ENCODE peak calls at places on chromosomes 2 and 18, in eight cellular contexts. One of them, this sample, is unnamed.

GRCh38 chr2:72914226-72915075 is 2.9 kb upstream of the EMX1 start:
- DNase-seq in PC-9: no peak
- DNase-seq in tibial nerve: no peak
- DNase-seq in heart left ventricle: no peak
- DNase-seq in hepatocyte: peak
- DNase-seq in left lung: no peak
- DNase-seq in left ventricle myocardium inferior: no peak
- DNase-seq in WERI-Rb-1: no peak
- DNase-seq in this sample: no peak

GRCh38 chr2:139495851-139496250 is 715.7 kb upstream of the NXPH2 start:
- DNase-seq in tibial nerve: no peak
- DNase-seq in PC-9: no peak
- DNase-seq in heart left ventricle: no peak
- DNase-seq in left lung: no peak
- DNase-seq in WERI-Rb-1: no peak
- DNase-seq in hepatocyte: no peak
- DNase-seq in left ventricle myocardium inferior: no peak
- DNase-seq in this sample: no peak

GRCh38 chr18:46642561-46642960 is 14.5 kb downstream of the LOXHD1 start:
- DNase-seq in hepatocyte: no peak
- DNase-seq in heart left ventricle: no peak
- DNase-seq in left lung: no peak
- DNase-seq in PC-9: no peak
- DNase-seq in left ventricle myocardium inferior: no peak
- DNase-seq in WERI-Rb-1: no peak
- DNase-seq in tibial nerve: no peak
- DNase-seq in this sample: no peak

GRCh38 chr2:212831671-212832199 is 293.1 kb upstream of the ERBB4 start:
- DNase-seq in tibial nerve: no peak
- DNase-seq in heart left ventricle: peak
- DNase-seq in PC-9: no peak
- DNase-seq in left ventricle myocardium inferior: no peak
- DNase-seq in hepatocyte: no peak
- DNase-seq in WERI-Rb-1: peak
- DNase-seq in left lung: no peak
- DNase-seq in this sample: no peak

GRCh38 chr2:172427990-172428840 is 829 bp downstream of the ITGA6 start:
- DNase-seq in tibial nerve: peak
- DNase-seq in WERI-Rb-1: peak
- DNase-seq in hepatocyte: peak
- DNase-seq in heart left ventricle: peak
- DNase-seq in left ventricle myocardium inferior: peak
- DNase-seq in PC-9: peak
- DNase-seq in left lung: peak
- DNase-seq in this sample: no peak

GRCh38 chr2:235330775-235331438 is 162.9 kb upstream of the AGAP1 start:
- DNase-seq in tibial nerve: no peak
- DNase-seq in heart left ventricle: no peak
- DNase-seq in PC-9: peak
- DNase-seq in left ventricle myocardium inferior: no peak
- DNase-seq in left lung: no peak
- DNase-seq in hepatocyte: no peak
- DNase-seq in WERI-Rb-1: no peak
- DNase-seq in this sample: peak

GRCh38 chr2:181944164-181944913 is 41.3 kb upstream of the PPP1R1C start:
- DNase-seq in heart left ventricle: no peak
- DNase-seq in tibial nerve: no peak
- DNase-seq in WERI-Rb-1: no peak
- DNase-seq in hepatocyte: no peak
- DNase-seq in PC-9: no peak
- DNase-seq in left lung: no peak
- DNase-seq in left ventricle myocardium inferior: no peak
- DNase-seq in this sample: no peak

GRCh38 chr2:60675309-60675708 is 80.8 kb upstream of the PAPOLG start:
- DNase-seq in heart left ventricle: no peak
- DNase-seq in left ventricle myocardium inferior: no peak
- DNase-seq in hepatocyte: no peak
- DNase-seq in tibial nerve: no peak
- DNase-seq in left lung: no peak
- DNase-seq in PC-9: no peak
- DNase-seq in WERI-Rb-1: no peak
- DNase-seq in this sample: no peak

GRCh38 chr18:47968721-47969120 is 38.3 kb upstream of the SMAD2 start:
- DNase-seq in left ventricle myocardium inferior: no peak
- DNase-seq in left lung: no peak
- DNase-seq in tibial nerve: no peak
- DNase-seq in WERI-Rb-1: no peak
- DNase-seq in PC-9: no peak
- DNase-seq in hepatocyte: no peak
- DNase-seq in heart left ventricle: no peak
- DNase-seq in this sample: peak

GRCh38 chr2:102505290-102505689 is 32.3 kb downstream of the SLC9A4 start:
- DNase-seq in left lung: no peak
- DNase-seq in tibial nerve: peak
- DNase-seq in WERI-Rb-1: no peak
- DNase-seq in left ventricle myocardium inferior: no peak
- DNase-seq in heart left ventricle: no peak
- DNase-seq in PC-9: peak
- DNase-seq in hepatocyte: peak
- DNase-seq in this sample: no peak

GRCh38 chr2:217723078-217723477 is 279.7 kb downstream of the TNS1 start:
- DNase-seq in heart left ventricle: no peak
- DNase-seq in left ventricle myocardium inferior: no peak
- DNase-seq in left lung: no peak
- DNase-seq in WERI-Rb-1: no peak
- DNase-seq in tibial nerve: no peak
- DNase-seq in hepatocyte: no peak
- DNase-seq in PC-9: no peak
- DNase-seq in this sample: peak

GRCh38 chr2:194526121-194526520 is 1130.9 kb upstream of the SLC39A10 start:
- DNase-seq in left ventricle myocardium inferior: no peak
- DNase-seq in hepatocyte: no peak
- DNase-seq in left lung: no peak
- DNase-seq in PC-9: no peak
- DNase-seq in tibial nerve: no peak
- DNase-seq in WERI-Rb-1: no peak
- DNase-seq in heart left ventricle: no peak
- DNase-seq in this sample: no peak

GRCh38 chr2:32061973-32062861 is 1.1 kb upstream of the SPAST start:
- DNase-seq in PC-9: peak
- DNase-seq in tibial nerve: peak
- DNase-seq in left ventricle myocardium inferior: peak
- DNase-seq in left lung: peak
- DNase-seq in heart left ventricle: peak
- DNase-seq in hepatocyte: peak
- DNase-seq in WERI-Rb-1: peak
- DNase-seq in this sample: peak

GRCh38 chr2:59850554-59850953 is 702.9 kb downstream of the BCL11A start:
- DNase-seq in PC-9: no peak
- DNase-seq in left ventricle myocardium inferior: no peak
- DNase-seq in heart left ventricle: no peak
- DNase-seq in WERI-Rb-1: no peak
- DNase-seq in tibial nerve: no peak
- DNase-seq in left lung: no peak
- DNase-seq in hepatocyte: no peak
- DNase-seq in this sample: no peak

GRCh38 chr2:200376422-200377142 is 70.1 kb downstream of the SPATS2L start:
- DNase-seq in PC-9: peak
- DNase-seq in left lung: peak
- DNase-seq in WERI-Rb-1: no peak
- DNase-seq in hepatocyte: peak
- DNase-seq in left ventricle myocardium inferior: peak
- DNase-seq in heart left ventricle: no peak
- DNase-seq in tibial nerve: no peak
- DNase-seq in this sample: no peak

GRCh38 chr2:20128506-20129319 is 77.3 kb upstream of the LAPTM4A start:
- DNase-seq in left lung: no peak
- DNase-seq in WERI-Rb-1: no peak
- DNase-seq in hepatocyte: no peak
- DNase-seq in PC-9: no peak
- DNase-seq in heart left ventricle: no peak
- DNase-seq in tibial nerve: no peak
- DNase-seq in left ventricle myocardium inferior: no peak
- DNase-seq in this sample: no peak

GRCh38 chr2:4340536-4340935 is 637.2 kb downstream of the DCDC2C start:
- DNase-seq in tibial nerve: no peak
- DNase-seq in heart left ventricle: no peak
- DNase-seq in left ventricle myocardium inferior: no peak
- DNase-seq in left lung: no peak
- DNase-seq in PC-9: no peak
- DNase-seq in WERI-Rb-1: no peak
- DNase-seq in hepatocyte: no peak
- DNase-seq in this sample: no peak

GRCh38 chr2:211690736-211691135 is 847.9 kb downstream of the ERBB4 start:
- DNase-seq in heart left ventricle: no peak
- DNase-seq in PC-9: no peak
- DNase-seq in hepatocyte: no peak
- DNase-seq in left ventricle myocardium inferior: no peak
- DNase-seq in WERI-Rb-1: no peak
- DNase-seq in tibial nerve: no peak
- DNase-seq in left lung: no peak
- DNase-seq in this sample: no peak

GRCh38 chr2:68741238-68741637 is 6.6 kb downstream of the ARHGAP25 start:
- DNase-seq in hepatocyte: no peak
- DNase-seq in left ventricle myocardium inferior: no peak
- DNase-seq in heart left ventricle: no peak
- DNase-seq in WERI-Rb-1: no peak
- DNase-seq in tibial nerve: no peak
- DNase-seq in left lung: no peak
- DNase-seq in PC-9: no peak
- DNase-seq in this sample: peak
- H3K4me3 ChIP-seq in hepatocyte: no peak
- H3K4me3 ChIP-seq in left ventricle myocardium inferior: no peak
- H3K4me3 ChIP-seq in heart left ventricle: no peak
- H3K4me3 ChIP-seq in WERI-Rb-1: no peak
- H3K4me3 ChIP-seq in tibial nerve: no peak
- H3K4me3 ChIP-seq in left lung: no peak
- H3K4me3 ChIP-seq in PC-9: no peak
- H3K4me3 ChIP-seq in this sample: no peak

DNA sequence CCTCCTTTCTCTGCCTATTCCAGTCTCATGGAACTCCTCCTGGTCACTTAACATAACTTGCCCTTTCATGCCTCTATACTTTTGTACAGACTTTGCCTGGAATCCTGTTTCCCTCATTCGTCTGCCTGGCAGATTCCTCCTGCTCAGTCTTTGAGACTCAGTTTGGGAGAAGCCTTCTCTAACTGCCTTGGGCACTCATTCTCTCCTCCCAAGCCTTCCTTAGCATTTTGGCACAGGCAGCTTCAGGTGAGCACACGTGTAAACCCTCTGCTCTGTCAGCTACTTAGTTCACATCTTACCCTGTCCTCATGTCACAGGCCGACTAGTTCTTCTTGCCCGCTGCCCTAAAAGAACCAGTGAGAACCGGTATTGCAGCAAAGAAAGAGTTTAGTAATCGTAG is 6.0 kb upstream of the FAM98A start:
- DNase-seq in left lung: no peak
- DNase-seq in tibial nerve: no peak
- DNase-seq in hepatocyte: no peak
- DNase-seq in PC-9: no peak
- DNase-seq in heart left ventricle: no peak
- DNase-seq in WERI-Rb-1: no peak
- DNase-seq in left ventricle myocardium inferior: no peak
- DNase-seq in this sample: no peak
- TF ChIP-seq CTCF in left lung: no peak
- TF ChIP-seq CTCF in tibial nerve: no peak
- TF ChIP-seq CTCF in hepatocyte: no peak
- TF ChIP-seq CTCF in PC-9: no peak
- TF ChIP-seq CTCF in heart left ventricle: no peak
- TF ChIP-seq CTCF in WERI-Rb-1: no peak
- TF ChIP-seq CTCF in left ventricle myocardium inferior: no peak
- TF ChIP-seq CTCF in this sample: no peak

DNA sequence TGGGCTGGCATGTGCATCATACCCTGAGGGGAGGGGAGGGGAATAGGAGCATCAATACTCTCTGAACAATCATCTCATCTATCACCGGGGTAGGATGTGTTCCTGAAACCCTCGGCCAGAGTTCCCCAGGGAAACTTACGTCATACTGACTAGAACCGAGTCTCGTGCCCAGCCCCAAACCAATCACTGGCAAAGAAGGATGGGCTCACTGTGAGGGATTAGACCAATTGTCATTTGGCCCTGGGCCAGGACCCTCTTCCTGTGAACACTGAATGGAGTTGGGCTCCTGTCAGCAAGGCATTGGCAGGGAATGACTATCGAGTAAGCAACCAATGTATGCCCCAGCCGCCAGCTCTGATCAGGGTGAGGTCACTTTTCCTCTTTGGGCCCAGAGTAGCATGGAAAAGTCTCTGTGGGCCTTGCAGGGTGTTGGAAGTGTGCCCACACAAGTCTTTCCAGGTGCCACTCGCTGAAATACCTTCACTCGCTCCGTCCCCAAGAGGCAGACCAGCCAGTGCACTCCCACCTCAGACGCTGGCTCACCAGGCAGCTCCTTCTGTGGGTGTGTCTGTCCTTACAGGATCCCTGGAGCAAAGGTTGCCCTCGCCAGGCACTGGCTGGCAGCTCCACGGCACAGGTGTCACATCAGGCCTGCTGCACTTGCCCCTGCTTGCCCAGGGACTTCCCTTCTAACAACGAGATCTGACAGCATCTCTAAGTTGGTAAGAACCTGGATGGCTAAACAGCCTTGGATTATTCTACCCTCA is 261.7 kb downstream of the MYCN start:
- DNase-seq in left lung: no peak
- DNase-seq in left ventricle myocardium inferior: no peak
- DNase-seq in PC-9: no peak
- DNase-seq in tibial nerve: no peak
- DNase-seq in hepatocyte: no peak
- DNase-seq in heart left ventricle: no peak
- DNase-seq in WERI-Rb-1: no peak
- DNase-seq in this sample: no peak
- H3K4me3 ChIP-seq in left lung: no peak
- H3K4me3 ChIP-seq in left ventricle myocardium inferior: no peak
- H3K4me3 ChIP-seq in PC-9: no peak
- H3K4me3 ChIP-seq in tibial nerve: no peak
- H3K4me3 ChIP-seq in hepatocyte: no peak
- H3K4me3 ChIP-seq in heart left ventricle: no peak
- H3K4me3 ChIP-seq in WERI-Rb-1: no peak
- H3K4me3 ChIP-seq in this sample: no peak

DNA sequence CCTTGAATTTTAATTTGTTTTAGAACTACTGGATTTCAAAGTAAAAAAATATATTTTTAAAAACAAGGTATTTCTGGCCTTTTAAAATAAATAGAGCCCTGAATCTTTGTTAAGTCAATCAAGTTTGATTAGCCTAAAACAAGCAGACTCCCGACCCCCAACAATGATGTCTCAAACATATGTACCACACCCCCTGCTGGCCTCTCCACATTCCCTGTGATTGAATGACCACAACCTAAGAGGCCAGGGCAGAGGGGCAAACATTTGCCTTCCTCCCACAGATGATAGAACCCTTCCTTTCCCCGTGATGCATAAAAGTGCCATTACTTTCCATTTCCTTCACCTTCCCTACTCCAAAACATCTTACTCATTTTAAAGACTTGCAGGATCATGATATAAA is 130.9 kb downstream of the STK39 start:
- DNase-seq in left ventricle myocardium inferior: no peak
- DNase-seq in PC-9: no peak
- DNase-seq in left lung: no peak
- DNase-seq in heart left ventricle: no peak
- DNase-seq in WERI-Rb-1: peak
- DNase-seq in tibial nerve: no peak
- DNase-seq in hepatocyte: no peak
- DNase-seq in this sample: no peak
- TF ChIP-seq CTCF in left ventricle myocardium inferior: peak
- TF ChIP-seq CTCF in PC-9: no peak
- TF ChIP-seq CTCF in left lung: no peak
- TF ChIP-seq CTCF in heart left ventricle: no peak
- TF ChIP-seq CTCF in WERI-Rb-1: peak
- TF ChIP-seq CTCF in tibial nerve: no peak
- TF ChIP-seq CTCF in hepatocyte: peak
- TF ChIP-seq CTCF in this sample: no peak

GRCh38 chr2:241009601-241010530 is 11.4 kb downstream of the SNED1 start:
- DNase-seq in WERI-Rb-1: no peak
- DNase-seq in left lung: no peak
- DNase-seq in heart left ventricle: no peak
- DNase-seq in PC-9: peak
- DNase-seq in tibial nerve: peak
- DNase-seq in left ventricle myocardium inferior: no peak
- DNase-seq in hepatocyte: peak
- DNase-seq in this sample: peak
- H3K4me3 ChIP-seq in WERI-Rb-1: no peak
- H3K4me3 ChIP-seq in left lung: peak
- H3K4me3 ChIP-seq in heart left ventricle: peak
- H3K4me3 ChIP-seq in PC-9: peak
- H3K4me3 ChIP-seq in tibial nerve: peak
- H3K4me3 ChIP-seq in left ventricle myocardium inferior: peak
- H3K4me3 ChIP-seq in hepatocyte: no peak
- H3K4me3 ChIP-seq in this sample: peak